ENCODE peak calls at places on chromosomes 13 and 19, in seven cellular contexts. R is left ventricle myocardium inferior; H is CD8-positive, alpha-beta memory T cell; P is gastrocnemius medialis; G is body of pancreas; Q is uterus; C is tibial artery. Z is an unnamed sample.
A peak's percentile ranks its signal among the peaks of the same experiment; 100 is the strongest.

GRCh38 chr13:103884139-103884723 is 818.0 kb upstream of the SLC10A2 start:
- DNase-seq in R (no peak), H (no peak), C (no peak), P (no peak), G (no peak), Q (no peak), Z (no peak)

GRCh38 chr13:102452831-102453230 is 51.0 kb upstream of the FGF14 start:
- DNase-seq in R (no peak), G (no peak), P (no peak), Q (no peak), H (no peak), C (no peak), Z (no peak)

GRCh38 chr19:7505288-7505681 is 10.6 kb upstream of the ZNF358 start:
- DNase-seq in P (no peak), G (no peak), H (no peak), R (no peak), C (no peak), Q (no peak), Z (no peak)

GRCh38 chr13:112067121-112067741 is at the start of gene SOX1:
- DNase-seq in Q (no peak), G (no peak), C (no peak), R (no peak), P (no peak), H (no peak), Z (no peak)

GRCh38 chr19:32177686-32178085 is 167.7 kb upstream of the ZNF507 start:
- DNase-seq in Q (no peak), R (no peak), H (no peak), G (no peak), C (no peak), P (no peak), Z (no peak)

GRCh38 chr13:52010890-52011689 is at the start of gene ATP7B:
- DNase-seq in R (no peak), G (no peak), P (no peak), C (peak; percentile 23), H (peak; percentile 10), Q (no peak), Z (no peak)

GRCh38 chr19:41325947-41326706 is 16.2 kb downstream of the CCDC97 start:
- DNase-seq in C (peak; percentile 31), R (no peak), Q (no peak), P (no peak), H (no peak), G (no peak), Z (no peak)

GRCh38 chr13:100323937-100324336 is 235.0 kb downstream of the PCCA start:
- DNase-seq in C (no peak), Q (no peak), R (no peak), P (no peak), G (no peak), H (no peak), Z (no peak)

DNA sequence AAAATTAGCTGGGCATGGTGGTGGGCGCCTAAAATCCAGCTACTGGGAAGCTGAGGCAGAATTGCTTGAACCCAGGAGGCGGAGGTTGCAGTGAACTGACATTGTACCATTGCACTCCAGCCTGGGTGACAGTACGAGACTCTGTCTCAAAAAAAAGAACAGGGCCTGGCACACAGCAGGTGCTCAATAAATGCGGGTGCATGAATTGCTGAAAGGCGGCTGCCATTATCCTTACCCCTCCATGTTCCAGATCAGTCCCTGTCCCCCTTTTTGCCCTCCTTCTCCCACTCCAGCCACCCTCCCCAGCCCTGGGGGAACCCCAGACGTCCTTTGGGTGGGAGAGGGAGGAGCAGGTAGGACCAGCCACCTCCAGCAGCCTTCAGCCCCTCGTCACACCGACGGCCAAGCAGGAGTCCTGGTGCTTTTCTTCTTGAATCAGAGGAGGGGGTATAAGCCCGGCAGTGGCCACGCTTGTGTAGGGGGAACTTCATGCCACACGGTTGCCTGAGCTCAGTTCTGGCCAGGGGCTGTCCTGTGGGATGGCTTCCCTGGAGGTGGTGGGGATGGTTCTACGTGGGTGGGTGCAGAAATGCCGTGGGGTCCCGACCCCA is 20.4 kb upstream of the NFIC start:
- DNase-seq in Q (no peak), R (no peak), H (no peak), C (no peak), P (no peak), G (no peak), Z (no peak)
- H3K4me1 ChIP-seq in Q (peaks cover 9% of the 10 kb centered on the region), R (peaks cover 35% of the 10 kb centered on the region), H (no peaks in the 10 kb centered on the region), C (peaks cover 57% of the 10 kb centered on the region), P (peaks cover 22% of the 10 kb centered on the region), G (peaks cover 85% of the 10 kb centered on the region), Z (peaks cover 48% of the 10 kb centered on the region)

GRCh38 chr19:4443188-4443587 is 14.4 kb downstream of the UBXN6 start:
- DNase-seq in G (no peak), P (no peak), H (no peak), C (no peak), R (no peak), Q (no peak), Z (no peak)
- H3K36me3 ChIP-seq in G (peaks cover 27% of the 10 kb centered on the region), P (no peaks in the 10 kb centered on the region), H (no peaks in the 10 kb centered on the region), C (peaks cover 33% of the 10 kb centered on the region), R (peaks cover 43% of the 10 kb centered on the region), Q (no peaks in the 10 kb centered on the region), Z (peaks cover 37% of the 10 kb centered on the region)

GRCh38 chr19:29673451-29674371 is 8.4 kb downstream of the PLEKHF1 start:
- DNase-seq in G (no peak), R (no peak), P (no peak), C (no peak), H (peak; percentile 40), Q (no peak), Z (no peak)

GRCh38 chr19:29676586-29676985 is 11.3 kb downstream of the PLEKHF1 start:
- DNase-seq in H (no peak), R (peak; percentile 76), C (no peak), Q (no peak), P (peak; percentile 62), G (no peak), Z (no peak)

GRCh38 chr19:29675650-29676186 is 10.5 kb downstream of the PLEKHF1 start:
- DNase-seq in Q (no peak), P (no peak), H (no peak), C (no peak), R (no peak), G (no peak), Z (no peak)

GRCh38 chr19:29674374-29675119 is 9.3 kb downstream of the PLEKHF1 start:
- DNase-seq in H (no peak), G (no peak), C (no peak), R (no peak), P (no peak), Q (no peak), Z (no peak)

GRCh38 chr19:29675120-29675649 is 9.9 kb downstream of the PLEKHF1 start:
- DNase-seq in R (no peak), Q (no peak), H (no peak), P (no peak), C (no peak), G (no peak), Z (no peak)
- H3K4me1 ChIP-seq in R (peaks cover 98% of the 10 kb centered on the region), Q (peaks cover 8% of the 10 kb centered on the region), H (peaks cover 97% of the 10 kb centered on the region), P (peaks cover 95% of the 10 kb centered on the region), C (peaks cover 71% of the 10 kb centered on the region), G (peaks cover 41% of the 10 kb centered on the region), Z (peaks cover 99% of the 10 kb centered on the region)

DNA sequence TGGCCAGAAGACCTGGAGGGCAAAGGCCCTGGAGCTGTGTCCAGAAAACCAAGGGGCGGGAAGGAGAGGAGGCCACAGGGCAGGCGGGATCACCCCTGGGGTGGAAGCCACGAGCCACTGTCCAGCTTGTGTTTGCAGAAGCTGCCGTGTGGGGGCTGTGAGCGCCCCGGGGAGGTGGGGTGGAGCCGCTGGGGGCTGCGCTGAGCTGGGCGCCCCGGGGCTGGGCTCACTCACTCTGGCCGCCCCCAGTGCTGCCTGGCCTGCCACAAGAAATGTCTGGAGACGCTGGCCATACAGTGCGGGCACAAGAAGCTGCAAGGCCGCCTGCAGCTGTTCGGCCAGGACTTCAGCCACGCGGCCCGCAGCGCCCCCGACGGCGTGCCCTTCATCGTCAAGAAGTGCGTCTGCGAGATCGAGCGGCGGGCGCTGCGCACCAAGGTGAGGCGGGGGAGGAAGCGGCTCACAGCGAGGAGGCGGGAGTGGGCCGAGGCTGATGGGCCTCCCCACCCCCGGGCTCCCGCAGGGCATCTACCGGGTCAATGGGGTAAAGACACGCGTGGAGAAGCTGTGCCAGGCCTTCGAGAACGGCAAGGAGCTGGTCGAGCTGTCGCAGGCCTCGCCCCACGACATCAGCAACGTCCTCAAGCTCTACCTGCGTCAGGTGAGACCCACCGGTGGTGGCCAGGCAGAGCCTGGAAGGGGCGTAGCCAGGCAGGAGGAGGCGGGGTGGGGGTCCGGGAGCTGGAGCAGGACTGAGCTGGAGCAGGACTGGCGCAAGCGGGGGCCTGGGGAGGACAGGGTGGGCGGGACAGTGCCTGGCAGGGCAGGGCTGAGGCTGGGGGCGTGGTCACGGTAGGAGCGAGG is 13.6 kb downstream of the POLR2E start:
- DNase-seq in R (no peak), P (no peak), C (no peak), Q (no peak), H (no peak), G (no peak), Z (no peak)
- H3K36me3 ChIP-seq in R (no peaks in the 10 kb centered on the region), P (no peaks in the 10 kb centered on the region), C (no peaks in the 10 kb centered on the region), Q (no peaks in the 10 kb centered on the region), H (peaks cover 61% of the 10 kb centered on the region), G (no peaks in the 10 kb centered on the region), Z (no peaks in the 10 kb centered on the region)

DNA sequence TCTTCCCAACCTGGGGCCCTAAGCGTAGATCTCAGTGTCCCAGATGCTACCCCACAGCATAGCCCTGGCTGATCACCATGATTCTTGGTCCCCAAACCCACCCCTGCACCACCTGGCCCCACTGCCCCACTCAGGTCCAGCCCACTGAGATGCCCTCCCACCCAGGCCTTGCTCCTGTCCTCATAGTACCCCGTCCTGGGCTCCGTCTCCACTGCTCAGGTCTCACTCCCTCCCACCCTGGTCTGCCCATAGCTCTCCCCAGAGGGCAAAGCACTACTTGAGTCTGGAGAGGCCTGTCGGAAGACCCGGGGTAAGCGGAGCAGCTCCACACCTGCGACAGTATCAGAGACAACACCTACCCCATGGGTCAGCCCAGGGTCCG is 35.8 kb upstream of the ISYNA1 start:
- DNase-seq in R (no peak), P (no peak), Q (no peak), H (no peak), C (no peak), G (no peak), Z (no peak)
- H3K4me1 ChIP-seq in R (peaks cover 81% of the 10 kb centered on the region), P (peaks cover 73% of the 10 kb centered on the region), Q (peaks cover 15% of the 10 kb centered on the region), H (peaks cover 46% of the 10 kb centered on the region), C (peaks cover 65% of the 10 kb centered on the region), G (peaks cover 60% of the 10 kb centered on the region), Z (peaks cover 53% of the 10 kb centered on the region)